ENCODE peak calls at places on chromosomes 1 and 21, in six cellular contexts. J is Right ventricle myocardium superior; Y is activated naive CD4-positive, alpha-beta T cell treated with Interleukin-2 at 50 U/mL for 16 hours; Z is lower lobe of right lung; B is mesendoderm; S is WTC11. F is an unnamed sample.

GRCh38 chr1:63973005-63973419 is 199.2 kb downstream of the ROR1 start:
- DNase-seq in J (no peak), Y (no peak), Z (no peak), B (peak), S (peak), F (no peak)

GRCh38 chr21:44520326-44521300 is 19.4 kb downstream of the KRTAP10-1 start:
- DNase-seq in J (peak), Y (no peak), Z (peak), B (peak), S (peak), F (peak)

GRCh38 chr1:220652995-220653394 is 37.2 kb upstream of the C1orf115 start:
- DNase-seq in J (no peak), Y (no peak), Z (no peak), B (no peak), S (no peak), F (no peak)

GRCh38 chr1:115829023-115829674 is 11.8 kb downstream of the NHLH2 start:
- DNase-seq in J (peak), Y (no peak), Z (peak), B (peak), S (no peak), F (peak)

GRCh38 chr1:22805672-22806038 is 95.0 kb downstream of the EPHB2 start:
- DNase-seq in J (no peak), Y (no peak), Z (no peak), B (no peak), S (no peak), F (no peak)

GRCh38 chr21:16211339-16212303 is 481.8 kb downstream of the USP25 start:
- DNase-seq in J (no peak), Y (no peak), Z (no peak), B (no peak), S (no peak), F (no peak)

GRCh38 chr1:173608503-173609216 is 5.8 kb upstream of the SLC9C2 start:
- DNase-seq in J (no peak), Y (no peak), Z (no peak), B (no peak), S (no peak), F (no peak)

GRCh38 chr1:21865943-21866628 is 54.0 kb downstream of the LDLRAD2 start:
- DNase-seq in J (no peak), Y (no peak), Z (no peak), B (peak), S (peak), F (no peak)

GRCh38 chr1:201490708-201491131 is 16.2 kb downstream of the CSRP1 start:
- DNase-seq in J (no peak), Y (no peak), Z (no peak), B (no peak), S (no peak), F (no peak)

GRCh38 chr1:225855503-225856285 is 26.5 kb downstream of the TMEM63A start:
- DNase-seq in J (peak), Y (no peak), Z (peak), B (no peak), S (no peak), F (no peak)

GRCh38 chr1:171984850-171985485 is 143.7 kb downstream of the DNM3 start:
- DNase-seq in J (no peak), Y (no peak), Z (no peak), B (peak), S (no peak), F (no peak)

GRCh38 chr21:42580076-42580792 is 66.6 kb downstream of the SLC37A1 start:
- DNase-seq in J (peak), Y (no peak), Z (no peak), B (no peak), S (peak), F (peak)

GRCh38 chr1:36217667-36218066 is 6.6 kb upstream of the THRAP3 start:
- DNase-seq in J (no peak), Y (no peak), Z (no peak), B (peak), S (no peak), F (no peak)

GRCh38 chr1:183977717-183978116 is 59.8 kb downstream of the COLGALT2 start:
- DNase-seq in J (no peak), Y (no peak), Z (no peak), B (no peak), S (no peak), F (no peak)

GRCh38 chr1:201260648-201261311 is 22.5 kb upstream of the PKP1 start:
- DNase-seq in J (no peak), Y (no peak), Z (no peak), B (no peak), S (no peak), F (no peak)

GRCh38 chr1:248686815-248687214 is 15.8 kb downstream of the OR14I1 start:
- DNase-seq in J (no peak), Y (no peak), Z (no peak), B (no peak), S (no peak), F (no peak)

GRCh38 chr1:156742017-156742416 is 1.1 kb upstream of the MRPL24 start:
- DNase-seq in J (peak), Y (no peak), Z (no peak), B (no peak), S (no peak), F (no peak)

GRCh38 chr21:33811147-33812024 is 104.2 kb downstream of the ATP5PO start:
- DNase-seq in J (no peak), Y (no peak), Z (no peak), B (no peak), S (no peak), F (no peak)

GRCh38 chr1:53278294-53278693 is 40.0 kb upstream of the MAGOH start:
- DNase-seq in J (peak), Y (peak), Z (peak), B (no peak), S (peak), F (no peak)

GRCh38 chr1:46605242-46605641 is 1.2 kb upstream of the MKNK1 start:
- DNase-seq in J (no peak), Y (peak), Z (no peak), B (no peak), S (no peak), F (no peak)

GRCh38 chr1:10033359-10033845 is 644 bp downstream of the UBE4B start:
- DNase-seq in J (no peak), Y (no peak), Z (no peak), B (peak), S (peak), F (no peak)

GRCh38 chr1:103525114-103525606 is 339 bp upstream of the RNPC3 start:
- DNase-seq in J (no peak), Y (no peak), Z (no peak), B (peak), S (no peak), F (no peak)